ENCODE peak calls at places on chromosomes 1 and 21, in five cellular contexts. G is GM12864, S is NCI-H2081, H is M059J, I is tibial nerve. E is an unnamed sample.

GRCh38 chr21:44919913-44920693 is 596 bp downstream of the ITGB2 start:
- DNase-seq in I (no peak), H (no peak), S (no peak), G (no peak), E (no peak)

GRCh38 chr1:36155560-36156328 is at the start of gene MAP7D1:
- DNase-seq in H (peak), I (peak), S (peak), G (no peak), E (peak)

GRCh38 chr1:159800177-159800935 is 1.8 kb upstream of the FCRL6 start:
- DNase-seq in G (peak), I (no peak), H (peak), S (no peak), E (no peak)

GRCh38 chr21:38363684-38364083 is 106.9 kb downstream of the KCNJ15 start:
- DNase-seq in I (no peak), H (no peak), S (no peak), G (no peak), E (no peak)

GRCh38 chr1:53593758-53594380 is 134.7 kb downstream of the DMRTB1 start:
- DNase-seq in G (no peak), S (no peak), H (no peak), I (no peak), E (peak)

GRCh38 chr1:61370177-61370907 is 288.0 kb downstream of the NFIA start:
- DNase-seq in S (no peak), I (no peak), H (no peak), G (no peak), E (no peak)

GRCh38 chr1:33758698-33759097 is 105.2 kb upstream of the HMGB4 start:
- DNase-seq in H (peak), S (no peak), I (peak), G (no peak), E (no peak)

GRCh38 chr1:84702143-84702542 is 11.9 kb upstream of the SSX2IP start:
- DNase-seq in S (no peak), I (no peak), H (no peak), G (no peak), E (no peak)

GRCh38 chr1:229027622-229028182 is 243.2 kb upstream of the RAB4A start:
- DNase-seq in I (peak), S (no peak), H (peak), G (no peak), E (peak)

GRCh38 chr1:150479927-150480352 is 7.3 kb upstream of the TARS2 start:
- DNase-seq in G (no peak), I (no peak), H (no peak), S (no peak), E (no peak)

GRCh38 chr1:184283999-184284398 is 102.8 kb upstream of the C1orf21 start:
- DNase-seq in G (no peak), H (peak), I (no peak), S (no peak), E (no peak)

GRCh38 chr1:178341218-178341956 is 155.4 kb downstream of the CLEC20A start:
- DNase-seq in S (no peak), I (peak), G (no peak), H (peak), E (peak)

GRCh38 chr1:184545601-184546000 is 158.8 kb downstream of the C1orf21 start:
- DNase-seq in H (no peak), G (no peak), I (no peak), S (no peak), E (peak)

GRCh38 chr1:76868154-76868882 is 1.0 kb downstream of the ST6GALNAC5 start:
- DNase-seq in S (no peak), H (peak), G (no peak), I (peak), E (peak)

GRCh38 chr1:243734311-243734700 is 115.7 kb downstream of the AKT3 start:
- DNase-seq in S (no peak), I (no peak), G (no peak), H (no peak), E (no peak)